ENCODE peak calls at places on chromosomes 3 and 15, in six cellular contexts. B is glutamatergic neuron, M is natural killer cell, S is HFFc6, Y is osteocyte, J is cardiac muscle cell. C is an unnamed sample.

GRCh38 chr3:125189378-125190165 is 23.0 kb downstream of the SLC12A8 start:
- DNase-seq in B (no peak), M (no peak), S (no peak), Y (peak), J (no peak), C (no peak)

GRCh38 chr3:4597204-4597985 is 104.2 kb downstream of the ITPR1 start:
- DNase-seq in B (no peak), M (no peak), S (no peak), Y (no peak), J (no peak), C (no peak)

GRCh38 chr15:50463423-50464358 is 39.5 kb downstream of the USP8 start:
- DNase-seq in B (no peak), M (no peak), S (no peak), Y (no peak), J (no peak), C (no peak)

GRCh38 chr15:100093211-100094126 is 248.3 kb downstream of the ADAMTS17 start:
- DNase-seq in B (no peak), M (no peak), S (no peak), Y (peak), J (no peak), C (no peak)

GRCh38 chr3:169173636-169174035 is 489.9 kb downstream of the MECOM start:
- DNase-seq in B (no peak), M (no peak), S (no peak), Y (no peak), J (no peak), C (no peak)

GRCh38 chr3:56361731-56362130 is 106.5 kb downstream of the ERC2 start:
- DNase-seq in B (no peak), M (no peak), S (no peak), Y (no peak), J (no peak), C (no peak)

GRCh38 chr3:10929978-10930620 is 62.4 kb upstream of the SLC6A1 start:
- DNase-seq in B (no peak), M (no peak), S (no peak), Y (no peak), J (no peak), C (no peak)

GRCh38 chr15:38560456-38560926 is 4.1 kb downstream of the RASGRP1 start:
- DNase-seq in B (no peak), M (no peak), S (no peak), Y (no peak), J (no peak), C (no peak)

GRCh38 chr3:23919628-23920027 is 2.7 kb downstream of the RPL15 start:
- DNase-seq in B (no peak), M (no peak), S (no peak), Y (no peak), J (no peak), C (no peak)

GRCh38 chr3:187623285-187623814 is 46.8 kb downstream of the SST start:
- DNase-seq in B (peak), M (no peak), S (no peak), Y (no peak), J (no peak), C (no peak)

GRCh38 chr15:29844290-29844903 is 22.1 kb upstream of the TJP1 start:
- DNase-seq in B (no peak), M (no peak), S (peak), Y (no peak), J (no peak), C (no peak)

GRCh38 chr15:73483053-73483452 is 40.1 kb downstream of the REC114 start:
- DNase-seq in B (no peak), M (no peak), S (no peak), Y (no peak), J (no peak), C (no peak)

GRCh38 chr3:23202921-23203650 is at the start of gene UBE2E2:
- DNase-seq in B (peak), M (peak), S (peak), Y (peak), J (peak), C (peak)

GRCh38 chr3:171831936-171832335 is 11.2 kb upstream of the TMEM212 start:
- DNase-seq in B (no peak), M (no peak), S (no peak), Y (no peak), J (no peak), C (no peak)

GRCh38 chr3:21273256-21273999 is 477.6 kb downstream of the ZNF385D start:
- DNase-seq in B (no peak), M (no peak), S (peak), Y (no peak), J (no peak), C (no peak)

GRCh38 chr15:85125056-85125661 is 143.5 kb downstream of the PDE8A start:
- DNase-seq in B (no peak), M (no peak), S (peak), Y (no peak), J (no peak), C (peak)

GRCh38 chr3:67605377-67605776 is 49.0 kb downstream of the SUCLG2 start:
- DNase-seq in B (no peak), M (no peak), S (peak), Y (no peak), J (no peak), C (no peak)

GRCh38 chr15:52277575-52277974 is 18.0 kb downstream of the MYO5C start:
- DNase-seq in B (no peak), M (no peak), S (no peak), Y (peak), J (no peak), C (no peak)

GRCh38 chr3:57803647-57804081 is 47.6 kb downstream of the SLMAP start:
- DNase-seq in B (no peak), M (no peak), S (peak), Y (no peak), J (no peak), C (peak)

GRCh38 chr15:60397772-60398445 is at the start of gene ANXA2:
- DNase-seq in B (peak), M (peak), S (peak), Y (peak), J (peak), C (peak)

GRCh38 chr3:72058493-72059081 is 273.6 kb upstream of the PROK2 start:
- DNase-seq in B (no peak), M (no peak), S (no peak), Y (no peak), J (no peak), C (no peak)

DNA sequence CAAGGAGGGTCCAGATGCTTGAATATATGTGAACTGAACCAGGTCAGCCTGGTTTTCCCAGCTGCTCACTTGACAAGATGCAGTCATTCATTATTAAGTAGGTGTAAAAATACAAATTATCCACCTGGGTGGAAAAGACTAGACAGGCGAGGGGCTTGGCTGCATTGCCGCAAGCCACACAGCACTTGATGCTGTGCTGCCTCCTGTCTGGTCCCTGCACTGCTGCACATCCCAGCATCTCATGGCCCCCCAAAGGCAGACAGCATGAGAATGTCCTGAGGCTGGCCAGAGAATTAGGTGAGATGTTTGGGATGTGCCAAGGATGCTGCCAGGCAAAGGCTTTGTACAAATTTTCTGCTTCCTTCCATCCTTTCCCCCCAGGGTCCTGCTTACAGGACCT is 115.0 kb downstream of the NTRK3 start:
- DNase-seq in B (no peak), M (no peak), S (no peak), Y (no peak), J (no peak), C (no peak)
- TF ChIP-seq CTCF in B (no peak), M (no peak), S (no peak), Y (no peak), J (no peak), C (no peak)

DNA sequence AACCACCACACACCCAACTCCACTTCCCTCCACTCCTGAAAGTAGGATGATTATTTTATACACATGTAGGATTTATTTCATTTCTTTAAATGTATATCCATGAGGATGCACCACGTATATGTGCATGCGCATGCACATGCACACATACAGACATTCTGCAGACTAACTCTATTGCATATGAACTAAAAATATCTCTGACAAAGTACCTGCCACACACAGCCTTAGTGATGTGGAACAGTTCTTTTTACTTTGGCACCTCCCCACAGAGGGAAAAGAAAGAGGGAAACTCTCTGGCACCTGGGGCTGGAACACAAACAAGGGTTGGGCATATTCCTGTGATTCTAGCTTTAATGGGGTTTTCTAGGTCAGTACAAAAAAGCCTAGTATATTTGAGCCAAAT is 138.2 kb downstream of the CLASP2 start:
- DNase-seq in B (no peak), M (no peak), S (no peak), Y (no peak), J (peak), C (no peak)
- TF ChIP-seq CTCF in B (no peak), M (no peak), S (no peak), Y (no peak), J (no peak), C (no peak)

DNA sequence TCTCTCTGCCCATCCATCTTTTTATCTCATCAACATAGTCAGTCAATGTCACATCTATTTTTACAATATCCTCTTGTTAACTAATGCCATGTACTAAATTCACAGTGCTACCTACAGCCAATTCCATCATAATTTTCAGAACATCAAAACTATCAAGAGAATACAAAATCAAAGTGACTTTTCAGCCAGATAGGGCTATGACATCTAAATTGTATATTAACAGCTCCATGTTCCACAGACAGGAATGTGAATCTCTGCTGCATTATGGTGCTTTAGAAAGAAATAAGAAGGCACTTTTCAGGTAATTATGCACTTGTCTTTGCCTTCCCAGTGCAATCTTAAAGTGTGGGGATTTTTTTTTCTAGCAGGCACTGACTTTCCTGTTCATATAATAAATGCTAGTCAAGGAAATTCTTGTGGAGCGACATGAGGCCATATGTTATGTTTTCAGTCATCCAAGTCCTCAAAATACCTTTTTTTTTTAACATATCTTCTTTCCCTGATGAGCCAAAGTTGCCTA is 252.0 kb upstream of the CNTN3 start:
- DNase-seq in B (no peak), M (no peak), S (no peak), Y (no peak), J (no peak), C (no peak)
- TF ChIP-seq CTCF in B (no peak), M (no peak), S (no peak), Y (no peak), J (no peak), C (no peak)

DNA sequence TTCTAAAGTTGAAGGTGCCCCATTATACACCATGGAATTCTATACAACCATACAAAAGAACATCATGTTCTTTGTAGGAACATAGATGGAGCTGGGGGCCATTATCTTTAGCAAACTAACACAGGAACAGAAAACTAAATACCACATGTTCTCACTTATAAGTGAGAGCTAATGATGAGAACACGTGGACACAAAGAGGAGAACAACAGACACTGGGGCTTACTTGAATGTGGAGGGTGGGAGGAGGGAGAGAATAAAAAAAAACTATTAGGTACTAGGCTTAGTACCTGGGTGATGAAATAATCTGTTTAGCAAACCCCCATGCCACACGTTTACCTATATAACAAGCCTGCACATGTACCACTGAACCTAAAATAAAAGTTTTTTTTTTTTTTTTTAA is 342.7 kb downstream of the PLCL2 start:
- DNase-seq in B (no peak), M (no peak), S (no peak), Y (no peak), J (no peak), C (no peak)
- TF ChIP-seq CTCF in B (no peak), M (no peak), S (no peak), Y (no peak), J (no peak), C (no peak)

GRCh38 chr15:91855241-91855640 is 1.7 kb downstream of the SLCO3A1 start:
- DNase-seq in B (no peak), M (no peak), S (no peak), Y (no peak), J (no peak), C (no peak)

GRCh38 chr15:91857772-91858171 is 4.3 kb downstream of the SLCO3A1 start:
- DNase-seq in B (no peak), M (no peak), S (no peak), Y (no peak), J (no peak), C (no peak)

GRCh38 chr15:91857224-91857585 is 3.7 kb downstream of the SLCO3A1 start:
- DNase-seq in B (no peak), M (no peak), S (no peak), Y (peak), J (no peak), C (no peak)

GRCh38 chr15:91853968-91854943 is 748 bp downstream of the SLCO3A1 start:
- DNase-seq in B (peak), M (peak), S (no peak), Y (peak), J (peak), C (peak)

GRCh38 chr15:91855684-91856553 is 2.4 kb downstream of the SLCO3A1 start:
- DNase-seq in B (peak), M (peak), S (no peak), Y (peak), J (peak), C (peak)
- TF ChIP-seq CTCF in B (no peak), M (no peak), S (peak), Y (peak), J (no peak), C (peak)

GRCh38 chr15:75044258-75044878 is 21.0 kb downstream of the PPCDC start:
- DNase-seq in B (no peak), M (no peak), S (no peak), Y (no peak), J (no peak), C (no peak)

GRCh38 chr15:75045332-75046015 is 22.1 kb downstream of the PPCDC start:
- DNase-seq in B (no peak), M (no peak), S (no peak), Y (no peak), J (no peak), C (no peak)

GRCh38 chr15:75042730-75043508 is 19.5 kb downstream of the PPCDC start:
- DNase-seq in B (peak), M (peak), S (no peak), Y (no peak), J (peak), C (peak)

GRCh38 chr15:75038948-75039533 is 15.7 kb downstream of the PPCDC start:
- DNase-seq in B (no peak), M (no peak), S (no peak), Y (no peak), J (no peak), C (no peak)

GRCh38 chr15:75043509-75044257 is 20.3 kb downstream of the PPCDC start:
- DNase-seq in B (no peak), M (peak), S (peak), Y (peak), J (no peak), C (peak)
- TF ChIP-seq CTCF in B (no peak), M (no peak), S (peak), Y (peak), J (peak), C (no peak)

DNA sequence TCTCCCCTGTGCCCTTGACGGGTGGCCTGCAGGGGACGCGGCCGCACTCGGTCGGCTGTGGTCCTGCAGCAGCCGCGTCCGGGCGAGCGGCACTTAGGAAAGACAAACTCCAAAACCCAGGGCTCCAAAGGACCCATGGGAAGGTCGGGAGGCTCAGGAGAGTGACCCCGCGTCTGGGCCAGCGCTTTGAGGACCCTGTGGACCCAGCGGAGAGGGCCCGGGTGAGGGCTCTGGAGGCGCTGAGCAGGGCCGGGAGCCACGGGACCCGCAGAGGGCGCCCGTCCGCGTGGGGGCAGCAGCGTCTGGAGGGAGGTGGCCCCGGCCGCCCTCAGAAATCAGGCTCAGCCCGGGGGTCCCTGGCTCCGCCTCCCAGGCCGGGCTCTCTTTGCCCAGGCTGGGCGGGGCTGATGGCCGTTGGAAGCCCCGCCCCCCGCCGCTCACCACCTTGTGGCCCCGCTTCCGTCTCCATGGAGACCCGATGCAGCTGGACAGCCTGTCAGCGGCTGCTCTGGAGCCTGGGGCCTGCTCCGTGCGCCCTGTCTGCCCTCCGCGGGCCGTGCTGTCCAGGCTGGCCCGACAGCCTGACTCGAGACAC is 34.6 kb upstream of the RPL32 start:
- DNase-seq in B (peak), M (no peak), S (peak), Y (no peak), J (peak), C (peak)
- TF ChIP-seq CTCF in B (no peak), M (peak), S (peak), Y (peak), J (peak), C (no peak)

GRCh38 chr15:69604050-69604378 is 151.4 kb downstream of the RPLP1 start:
- DNase-seq in B (no peak), M (no peak), S (no peak), Y (no peak), J (no peak), C (peak)
- TF ChIP-seq CTCF in B (no peak), M (no peak), S (no peak), Y (no peak), J (no peak), C (peak)